ENCODE peak calls at places on chromosomes 3 and 15, in nine cellular contexts. H, O, A, D, Z, M, X, Y and V are unnamed samples.

GRCh38 chr15:51558421-51558820 is 64.2 kb downstream of the DMXL2 start:
- DNase-seq in Z (no peak), A (no peak), H (no peak), X (no peak), M (no peak), D (no peak), Y (no peak), O (no peak), V (no peak)

GRCh38 chr3:69122398-69122797 is at the start of gene LMOD3:
- DNase-seq in X (peak; percentile 40), A (no peak), M (no peak), Z (no peak), Y (no peak), O (no peak), D (no peak), H (no peak), V (no peak)

GRCh38 chr3:194602580-194603300 is 30.5 kb downstream of the TMEM44 start:
- DNase-seq in X (no peak), M (no peak), H (no peak), Y (no peak), D (no peak), Z (peak; percentile 38), O (no peak), A (no peak), V (no peak)

GRCh38 chr3:112303811-112304325 is 9.9 kb upstream of the SLC9C1 start:
- DNase-seq in H (no peak), D (peak; percentile 53), A (no peak), M (no peak), O (no peak), Z (peak; percentile 28), X (no peak), Y (no peak), V (peak; percentile 75)

GRCh38 chr15:96160269-96160668 is 170.2 kb upstream of the NR2F2 start:
- DNase-seq in O (no peak), Z (peak; percentile 16), A (no peak), X (peak; percentile 55), H (peak; percentile 52), Y (peak; percentile 48), D (peak; percentile 95), M (peak; percentile 83), V (no peak)

GRCh38 chr3:85148056-85148455 is 189.3 kb downstream of the CADM2 start:
- DNase-seq in A (no peak), Y (no peak), M (no peak), O (no peak), X (no peak), D (no peak), Z (no peak), H (no peak), V (no peak)

GRCh38 chr15:29312387-29312786 is 42.8 kb upstream of the NSMCE3 start:
- DNase-seq in D (no peak), A (no peak), M (no peak), H (no peak), O (no peak), X (no peak), Y (no peak), Z (peak; percentile 67), V (no peak)

GRCh38 chr3:27681249-27681748 is 40.8 kb downstream of the EOMES start:
- DNase-seq in O (no peak), A (peak; percentile 74), H (no peak), X (no peak), Z (peak; percentile 83), D (peak; percentile 79), Y (no peak), M (no peak), V (peak; percentile 59)

GRCh38 chr15:76625267-76625666 is 279.9 kb downstream of the SCAPER start:
- DNase-seq in M (no peak), X (no peak), Y (no peak), H (no peak), D (no peak), A (no peak), O (no peak), Z (no peak), V (peak; percentile 83)

GRCh38 chr3:138479355-138479964 is 45.0 kb downstream of the ESYT3 start:
- DNase-seq in H (no peak), Z (peak; percentile 46), D (peak; percentile 55), Y (no peak), A (peak; percentile 50), O (no peak), M (no peak), X (no peak), V (peak; percentile 88)

GRCh38 chr3:70539908-70540307 is 227.5 kb upstream of the MDFIC2 start:
- DNase-seq in M (no peak), O (no peak), X (no peak), D (no peak), H (no peak), Y (no peak), Z (no peak), A (peak; percentile 5), V (no peak)

GRCh38 chr3:186025161-186025560 is 83.7 kb downstream of the ETV5 start:
- DNase-seq in M (no peak), A (no peak), X (no peak), H (no peak), Z (peak; percentile 84), Y (no peak), D (peak; percentile 31), O (no peak), V (no peak)

GRCh38 chr3:179766416-179767133 is 113.7 kb downstream of the USP13 start:
- DNase-seq in O (no peak), D (no peak), Y (no peak), M (no peak), Z (no peak), A (no peak), X (no peak), H (no peak), V (no peak)

GRCh38 chr3:179771797-179772196 is 119.0 kb downstream of the USP13 start:
- DNase-seq in H (no peak), A (no peak), D (no peak), X (no peak), Y (no peak), M (no peak), O (no peak), Z (no peak), V (no peak)

GRCh38 chr3:179765396-179765795 is 112.6 kb downstream of the USP13 start:
- DNase-seq in O (no peak), Z (no peak), X (no peak), D (no peak), M (no peak), A (no peak), H (no peak), Y (no peak), V (no peak)

GRCh38 chr3:179769411-179770247 is 116.8 kb downstream of the USP13 start:
- DNase-seq in O (no peak), M (no peak), A (no peak), H (no peak), Y (no peak), X (no peak), D (peak; percentile 44), Z (no peak), V (no peak)

GRCh38 chr3:179768080-179768479 is 115.2 kb downstream of the USP13 start:
- DNase-seq in A (no peak), Y (no peak), X (no peak), Z (peak; percentile 70), H (no peak), D (peak; percentile 43), M (no peak), O (no peak), V (peak; percentile 82)
- TF ChIP-seq CTCF in A (peak; percentile 58), Y (peak; percentile 26), X (peak; percentile 21), Z (peak; percentile 70), H (peak; percentile 44), D (peak; percentile 38), M (no peak), O (no peak), V (peak; percentile 93)

GRCh38 chr3:37279858-37280257 is 105.5 kb upstream of the LRRFIP2 start:
- DNase-seq in M (no peak), Z (no peak), H (no peak), Y (no peak), X (no peak), O (no peak), D (peak; percentile 54), A (no peak), V (no peak)
- H3K36me3 ChIP-seq in M (peaks cover 44% of the 10 kb centered on the region), Z (peaks cover 21% of the 10 kb centered on the region), H (peaks cover 52% of the 10 kb centered on the region), Y (no peaks in the 10 kb centered on the region), X (peaks cover 19% of the 10 kb centered on the region), O (no peaks in the 10 kb centered on the region), D (peaks cover 6% of the 10 kb centered on the region), A (peaks cover 60% of the 10 kb centered on the region), V (peaks cover 61% of the 10 kb centered on the region)

DNA sequence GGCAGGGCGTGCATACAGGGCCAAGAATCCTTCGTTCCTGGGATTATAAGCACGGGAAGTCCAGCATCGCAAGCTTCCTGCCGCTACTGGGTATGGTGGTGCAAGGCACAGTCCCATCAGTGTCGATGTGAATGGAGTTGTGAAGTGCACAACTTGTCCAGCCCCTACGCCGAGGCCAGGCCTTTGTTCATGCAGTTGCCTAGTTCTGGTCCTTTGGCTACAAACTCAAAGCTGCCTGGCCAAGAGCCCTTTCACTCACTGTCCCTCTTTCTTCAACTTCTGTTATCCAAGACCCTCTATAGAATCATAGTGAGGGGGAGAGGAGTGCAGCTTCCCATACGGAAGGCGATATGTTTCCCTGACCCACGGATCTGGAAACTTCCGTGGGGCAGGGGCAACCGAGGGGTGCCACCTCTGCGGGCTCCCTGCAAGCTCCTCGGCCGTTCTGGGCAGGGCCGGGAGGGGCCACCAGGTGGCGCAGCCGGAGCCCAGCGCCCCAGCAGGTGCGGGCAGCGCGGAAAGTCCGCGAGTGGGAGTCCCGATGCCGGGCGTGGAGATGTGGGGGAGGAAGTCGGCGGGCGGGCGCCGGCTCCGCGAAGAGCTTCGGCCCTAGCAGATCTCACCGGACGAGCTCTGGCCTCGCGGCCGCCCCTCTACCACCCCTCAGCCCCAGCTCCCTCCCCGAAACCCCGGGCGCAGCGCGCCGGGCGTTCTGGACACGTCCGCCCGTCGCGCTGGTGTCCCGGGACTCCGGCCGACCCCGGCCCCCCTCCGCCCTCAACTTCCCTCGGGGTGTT is 693 bp downstream of the RASGRP1 start:
- DNase-seq in A (no peak), Y (peak; percentile 72), D (peak; percentile 48), O (peak; percentile 83), Z (peak; percentile 35), H (peak; percentile 64), X (peak; percentile 72), M (peak; percentile 70), V (peak; percentile 88)
- H3K27ac ChIP-seq in A (no peak overlapping the region), Y (no peak overlapping the region), D (no peak overlapping the region), O (peak overlapping the region; percentile 87), Z (no peak overlapping the region), H (no peak overlapping the region), X (no peak overlapping the region), M (no peak overlapping the region), V (no peak overlapping the region)

GRCh38 chr15:100704281-100705055 is 102.1 kb downstream of the ASB7 start:
- DNase-seq in M (no peak), D (peak; percentile 34), H (no peak), X (no peak), O (no peak), Y (no peak), A (no peak), Z (peak; percentile 92), V (no peak)

GRCh38 chr15:100705841-100706240 is 103.5 kb downstream of the ASB7 start:
- DNase-seq in Y (no peak), O (no peak), H (no peak), A (no peak), Z (no peak), D (no peak), M (no peak), X (no peak), V (no peak)

GRCh38 chr15:100705065-100705464 is 102.7 kb downstream of the ASB7 start:
- DNase-seq in O (no peak), A (no peak), X (no peak), M (no peak), D (no peak), Z (no peak), H (no peak), Y (no peak), V (peak; percentile 34)

GRCh38 chr15:100703671-100704070 is 101.3 kb downstream of the ASB7 start:
- DNase-seq in X (no peak), O (no peak), A (no peak), M (no peak), H (no peak), Y (no peak), D (no peak), Z (no peak), V (no peak)

GRCh38 chr15:100703032-100703578 is 100.7 kb downstream of the ASB7 start:
- DNase-seq in X (no peak), H (no peak), O (no peak), Z (peak; percentile 93), A (no peak), M (no peak), D (peak; percentile 93), Y (no peak), V (peak; percentile 82)
- TF ChIP-seq CTCF in X (no peak), H (no peak), O (no peak), Z (no peak), A (no peak), M (no peak), D (no peak), Y (no peak), V (peak; percentile 44)